ENCODE peak calls at places on chromosomes 3 and 15, in six cellular contexts. B, V, D, R, Z and I are unnamed samples.

GRCh38 chr3:60045686-60046085 is 995.9 kb upstream of the CFAP20DC start:
- DNase-seq in B (no peak), V (no peak), D (no peak), R (no peak), Z (no peak), I (no peak)

GRCh38 chr15:43808960-43809678 is 8.7 kb downstream of the HYPK start:
- DNase-seq in B (no peak), V (no peak), D (peak; percentile 60), R (no peak), Z (no peak), I (no peak)

GRCh38 chr3:17175187-17175839 is 290.6 kb downstream of the PLCL2 start:
- DNase-seq in B (peak; percentile 92), V (no peak), D (no peak), R (peak; percentile 84), Z (no peak), I (peak; percentile 84)

GRCh38 chr15:36426696-36427095 is 152.7 kb upstream of the CDIN1 start:
- DNase-seq in B (no peak), V (no peak), D (no peak), R (no peak), Z (no peak), I (peak; percentile 15)

GRCh38 chr3:147369231-147369630 is 37.1 kb downstream of the ZIC4 start:
- DNase-seq in B (no peak), V (no peak), D (no peak), R (no peak), Z (no peak), I (no peak)

GRCh38 chr15:39133201-39133600 is 447.7 kb upstream of the THBS1 start:
- DNase-seq in B (peak; percentile 94), V (peak; percentile 26), D (no peak), R (peak; percentile 73), Z (no peak), I (peak; percentile 91)

GRCh38 chr3:111998661-111999641 is at the start of gene TAGLN3:
- DNase-seq in B (peak; percentile 25), V (no peak), D (peak; percentile 51), R (peak; percentile 38), Z (peak; percentile 12), I (no peak)

GRCh38 chr3:127389913-127390312 is 102.1 kb upstream of the PRR20G start:
- DNase-seq in B (no peak), V (no peak), D (no peak), R (no peak), Z (no peak), I (no peak)

GRCh38 chr3:167885277-167885676 is 149.8 kb downstream of the SERPINI1 start:
- DNase-seq in B (no peak), V (no peak), D (no peak), R (no peak), Z (no peak), I (no peak)

GRCh38 chr3:172125963-172126403 is 86.6 kb downstream of the FNDC3B start:
- DNase-seq in B (peak; percentile 63), V (no peak), D (peak; percentile 70), R (peak; percentile 72), Z (peak; percentile 45), I (peak; percentile 92)

GRCh38 chr3:112086857-112087524 is 802 bp downstream of the C3orf52 start:
- DNase-seq in B (peak; percentile 12), V (peak; percentile 37), D (no peak), R (no peak), Z (no peak), I (peak; percentile 50)

GRCh38 chr3:172622916-172623700 is 87.8 kb downstream of the NCEH1 start:
- DNase-seq in B (peak; percentile 70), V (no peak), D (peak; percentile 70), R (peak; percentile 79), Z (no peak), I (peak; percentile 75)

GRCh38 chr15:100972975-100973350 is 53.8 kb downstream of the LRRK1 start:
- DNase-seq in B (peak; percentile 6), V (no peak), D (no peak), R (no peak), Z (no peak), I (no peak)

GRCh38 chr15:67807836-67808235 is 17.5 kb upstream of the SKOR1 start:
- DNase-seq in B (no peak), V (no peak), D (peak; percentile 36), R (no peak), Z (no peak), I (no peak)

GRCh38 chr3:127172670-127173515 is 20.0 kb upstream of the PRR23E start:
- DNase-seq in B (peak; percentile 38), V (no peak), D (no peak), R (peak; percentile 75), Z (no peak), I (peak; percentile 78)

GRCh38 chr3:9508781-9509180 is 44.8 kb downstream of the LHFPL4 start:
- DNase-seq in B (no peak), V (no peak), D (no peak), R (no peak), Z (no peak), I (no peak)

GRCh38 chr3:59367150-59367549 is 317.3 kb upstream of the CFAP20DC start:
- DNase-seq in B (no peak), V (no peak), D (no peak), R (peak; percentile 74), Z (no peak), I (no peak)

GRCh38 chr3:30658328-30659052 is 52.1 kb downstream of the TGFBR2 start:
- DNase-seq in B (peak; percentile 73), V (no peak), D (peak; percentile 80), R (peak; percentile 89), Z (no peak), I (peak; percentile 85)

GRCh38 chr3:30428251-30428650 is 178.2 kb upstream of the TGFBR2 start:
- DNase-seq in B (peak; percentile 44), V (no peak), D (no peak), R (peak; percentile 77), Z (no peak), I (peak; percentile 79)

GRCh38 chr15:86915811-86916331 is 836.2 kb downstream of the AGBL1 start:
- DNase-seq in B (peak; percentile 69), V (peak; percentile 47), D (no peak), R (peak; percentile 67), Z (no peak), I (peak; percentile 31)

GRCh38 chr3:65288781-65289180 is 601.0 kb upstream of the ADAMTS9 start:
- DNase-seq in B (no peak), V (no peak), D (no peak), R (no peak), Z (no peak), I (no peak)

GRCh38 chr3:54146383-54147239 is 24.3 kb downstream of the CACNA2D3 start:
- DNase-seq in B (peak; percentile 58), V (peak; percentile 27), D (peak; percentile 48), R (no peak), Z (peak; percentile 63), I (no peak)

GRCh38 chr3:112034436-112034835 is at the start of gene TMPRSS7:
- DNase-seq in B (no peak), V (no peak), D (no peak), R (no peak), Z (no peak), I (no peak)

GRCh38 chr3:158845748-158846350 is 44.0 kb downstream of the MFSD1 start:
- DNase-seq in B (peak; percentile 23), V (peak; percentile 50), D (peak; percentile 62), R (peak; percentile 42), Z (no peak), I (peak; percentile 33)

GRCh38 chr3:56336023-56336422 is 132.2 kb downstream of the ERC2 start:
- DNase-seq in B (no peak), V (no peak), D (no peak), R (no peak), Z (no peak), I (no peak)

GRCh38 chr3:14289590-14290453 is 111.2 kb downstream of the LSM3 start:
- DNase-seq in B (peak; percentile 86), V (peak; percentile 60), D (peak; percentile 70), R (peak; percentile 81), Z (no peak), I (peak; percentile 88)

DNA sequence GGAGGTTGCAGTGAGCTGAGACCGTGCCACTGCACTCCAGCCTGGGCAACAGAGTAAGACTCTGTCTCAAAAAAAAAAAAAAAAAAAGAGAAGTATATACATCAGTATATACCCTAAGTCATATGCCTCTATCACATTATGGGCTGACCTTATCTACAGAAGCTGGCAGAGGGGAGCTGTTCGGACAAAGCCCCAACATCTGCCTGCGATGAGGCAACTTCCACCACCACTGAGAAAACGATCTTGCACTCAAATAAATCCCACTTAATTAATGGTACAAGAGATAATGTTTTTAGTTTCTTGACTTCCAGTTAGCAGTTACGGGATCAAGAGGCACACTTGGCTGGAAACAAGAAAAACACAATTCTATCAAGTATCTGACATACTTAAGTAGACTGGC is 2.2 kb downstream of the GLT8D1 start:
- DNase-seq in B (no peak), V (no peak), D (no peak), R (no peak), Z (no peak), I (no peak)
- H3K4me3 ChIP-seq in B (no peak overlapping the region), V (no peak overlapping the region), D (no peak overlapping the region), R (no peak overlapping the region), Z (no peak overlapping the region), I (peak overlapping the region; percentile 97)

GRCh38 chr15:90638241-90638691 is 78.9 kb upstream of the BLM start:
- DNase-seq in B (no peak), V (no peak), D (no peak), R (no peak), Z (no peak), I (no peak)
- H3K4me3 ChIP-seq in B (no peak overlapping the region), V (no peak overlapping the region), D (no peak overlapping the region), R (no peak overlapping the region), Z (no peak overlapping the region), I (no peak overlapping the region)

DNA sequence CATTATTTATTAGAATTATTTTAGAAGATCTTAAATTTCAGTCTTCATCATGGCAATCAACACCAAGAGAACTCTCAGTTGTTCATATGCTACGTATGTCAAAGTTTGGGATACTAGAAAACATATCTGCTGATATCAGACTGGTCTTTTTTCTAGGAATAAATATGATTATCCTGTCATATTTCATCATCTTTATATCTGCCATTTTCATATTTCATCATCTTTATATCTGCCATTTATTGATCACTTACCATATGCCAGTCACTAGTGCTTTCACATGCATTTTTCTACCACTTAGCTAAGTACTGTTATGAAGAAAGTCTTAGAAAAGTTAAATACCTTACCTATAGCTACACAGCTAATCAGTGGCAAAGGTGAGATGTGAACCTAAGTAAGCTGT is 2.8 kb upstream of the ZCWPW2 start:
- DNase-seq in B (no peak), V (no peak), D (no peak), R (no peak), Z (no peak), I (no peak)
- H3K4me3 ChIP-seq in B (no peak overlapping the region), V (no peak overlapping the region), D (no peak overlapping the region), R (no peak overlapping the region), Z (no peak overlapping the region), I (no peak overlapping the region)

GRCh38 chr15:88256261-88257230 is at the start of gene NTRK3:
- DNase-seq in B (peak; percentile 57), V (no peak), D (no peak), R (peak; percentile 15), Z (no peak), I (no peak)
- H3K4me3 ChIP-seq in B (peak within 1 kb of the TSS; percentile 62), V (peak within 1 kb of the TSS; percentile 81), D (no peak within 1 kb of the TSS), R (peak within 1 kb of the TSS; percentile 32), Z (peak within 1 kb of the TSS; percentile 41), I (no peak within 1 kb of the TSS)

GRCh38 chr15:72068826-72069225 is 49.1 kb downstream of the MYO9A start:
- DNase-seq in B (no peak), V (no peak), D (no peak), R (no peak), Z (no peak), I (no peak)
- H3K4me3 ChIP-seq in B (no peak overlapping the region), V (no peak overlapping the region), D (no peak overlapping the region), R (no peak overlapping the region), Z (no peak overlapping the region), I (no peak overlapping the region)